ENCODE peak calls at places on chromosomes 1 and 21, in six cellular contexts. One of them, this sample, is unnamed.
A peak's percentile ranks its signal among the peaks of the same experiment; 100 is the strongest.

GRCh38 chr21:31537872-31538576 is 121.5 kb upstream of the SOD1 start:
- DNase-seq in mammary epithelial cell: no peak
- DNase-seq in PC-9: no peak
- DNase-seq in lower lobe of right lung: no peak
- DNase-seq in aorta: peak; percentile 2
- DNase-seq in kidney: peak; percentile 5
- DNase-seq in this sample: no peak

GRCh38 chr1:85379203-85380136 is 85.5 kb downstream of the DDAH1 start:
- DNase-seq in PC-9: no peak
- DNase-seq in mammary epithelial cell: no peak
- DNase-seq in aorta: no peak
- DNase-seq in kidney: no peak
- DNase-seq in lower lobe of right lung: no peak
- DNase-seq in this sample: no peak

GRCh38 chr1:216005916-216006315 is 417.3 kb downstream of the USH2A start:
- DNase-seq in PC-9: no peak
- DNase-seq in aorta: no peak
- DNase-seq in lower lobe of right lung: no peak
- DNase-seq in kidney: no peak
- DNase-seq in mammary epithelial cell: no peak
- DNase-seq in this sample: no peak

GRCh38 chr1:155064109-155064812 is 721 bp downstream of the EFNA4 start:
- DNase-seq in aorta: no peak
- DNase-seq in kidney: no peak
- DNase-seq in mammary epithelial cell: no peak
- DNase-seq in lower lobe of right lung: no peak
- DNase-seq in PC-9: no peak
- DNase-seq in this sample: peak; percentile 43

GRCh38 chr1:218660678-218661053 is 315.5 kb downstream of the TGFB2 start:
- DNase-seq in mammary epithelial cell: peak; percentile 73
- DNase-seq in kidney: no peak
- DNase-seq in lower lobe of right lung: no peak
- DNase-seq in aorta: no peak
- DNase-seq in PC-9: peak; percentile 84
- DNase-seq in this sample: no peak

GRCh38 chr1:157170677-157171515 is 32.7 kb upstream of the ETV3 start:
- DNase-seq in lower lobe of right lung: peak; percentile 67
- DNase-seq in kidney: no peak
- DNase-seq in aorta: no peak
- DNase-seq in PC-9: peak; percentile 41
- DNase-seq in mammary epithelial cell: peak; percentile 31
- DNase-seq in this sample: peak; percentile 58

GRCh38 chr1:201827321-201828281 is 1.4 kb upstream of the IPO9 start:
- DNase-seq in mammary epithelial cell: no peak
- DNase-seq in lower lobe of right lung: no peak
- DNase-seq in kidney: no peak
- DNase-seq in PC-9: no peak
- DNase-seq in aorta: no peak
- DNase-seq in this sample: no peak

GRCh38 chr21:33479679-33480480 is at the start of gene TMEM50B:
- DNase-seq in mammary epithelial cell: peak; percentile 98
- DNase-seq in aorta: peak; percentile 99
- DNase-seq in lower lobe of right lung: peak; percentile 97
- DNase-seq in kidney: peak; percentile 99
- DNase-seq in PC-9: peak; percentile 80
- DNase-seq in this sample: peak; percentile 97

GRCh38 chr1:201145816-201146215 is 8.5 kb downstream of the TMEM9 start:
- DNase-seq in PC-9: no peak
- DNase-seq in kidney: peak; percentile 7
- DNase-seq in mammary epithelial cell: no peak
- DNase-seq in aorta: no peak
- DNase-seq in lower lobe of right lung: no peak
- DNase-seq in this sample: no peak

GRCh38 chr21:43944181-43944633 is 67.9 kb upstream of the TRAPPC10 start:
- DNase-seq in mammary epithelial cell: no peak
- DNase-seq in kidney: no peak
- DNase-seq in lower lobe of right lung: no peak
- DNase-seq in aorta: peak; percentile 68
- DNase-seq in PC-9: no peak
- DNase-seq in this sample: no peak

GRCh38 chr1:21268281-21269239 is 21.7 kb downstream of the ECE1 start:
- DNase-seq in PC-9: no peak
- DNase-seq in lower lobe of right lung: no peak
- DNase-seq in kidney: peak; percentile 87
- DNase-seq in aorta: no peak
- DNase-seq in mammary epithelial cell: no peak
- DNase-seq in this sample: no peak

GRCh38 chr1:2215909-2216766 is 12.0 kb upstream of the SKI start:
- DNase-seq in lower lobe of right lung: no peak
- DNase-seq in PC-9: no peak
- DNase-seq in kidney: peak; percentile 75
- DNase-seq in mammary epithelial cell: no peak
- DNase-seq in aorta: no peak
- DNase-seq in this sample: no peak

GRCh38 chr1:1306070-1306660 is 1.6 kb downstream of the ACAP3 start:
- DNase-seq in PC-9: no peak
- DNase-seq in lower lobe of right lung: no peak
- DNase-seq in mammary epithelial cell: no peak
- DNase-seq in aorta: no peak
- DNase-seq in kidney: no peak
- DNase-seq in this sample: no peak

GRCh38 chr1:19072285-19072981 is 116.0 kb upstream of the IFFO2 start:
- DNase-seq in kidney: no peak
- DNase-seq in aorta: no peak
- DNase-seq in PC-9: no peak
- DNase-seq in lower lobe of right lung: peak; percentile 26
- DNase-seq in mammary epithelial cell: no peak
- DNase-seq in this sample: no peak

GRCh38 chr1:19076841-19077616 is 120.6 kb upstream of the IFFO2 start:
- DNase-seq in PC-9: no peak
- DNase-seq in lower lobe of right lung: no peak
- DNase-seq in kidney: no peak
- DNase-seq in mammary epithelial cell: no peak
- DNase-seq in aorta: peak; percentile 31
- DNase-seq in this sample: no peak

GRCh38 chr1:19074361-19074901 is 118.0 kb upstream of the IFFO2 start:
- DNase-seq in PC-9: no peak
- DNase-seq in mammary epithelial cell: no peak
- DNase-seq in lower lobe of right lung: peak; percentile 38
- DNase-seq in aorta: peak; percentile 45
- DNase-seq in kidney: no peak
- DNase-seq in this sample: no peak

GRCh38 chr1:19073311-19074186 is 117.1 kb upstream of the IFFO2 start:
- DNase-seq in mammary epithelial cell: peak; percentile 75
- DNase-seq in lower lobe of right lung: peak; percentile 56
- DNase-seq in aorta: peak; percentile 77
- DNase-seq in PC-9: no peak
- DNase-seq in kidney: no peak
- DNase-seq in this sample: no peak

GRCh38 chr1:19074902-19075721 is 118.6 kb upstream of the IFFO2 start:
- DNase-seq in aorta: peak; percentile 80
- DNase-seq in lower lobe of right lung: peak; percentile 65
- DNase-seq in kidney: peak; percentile 92
- DNase-seq in PC-9: no peak
- DNase-seq in mammary epithelial cell: peak; percentile 97
- DNase-seq in this sample: peak; percentile 76
- H3K4me1 ChIP-seq in aorta: no peaks in the 10 kb centered on the region
- H3K4me1 ChIP-seq in lower lobe of right lung: peaks cover 51% of the 10 kb centered on the region
- H3K4me1 ChIP-seq in kidney: peaks cover 18% of the 10 kb centered on the region
- H3K4me1 ChIP-seq in PC-9: no peaks in the 10 kb centered on the region
- H3K4me1 ChIP-seq in mammary epithelial cell: peaks cover 48% of the 10 kb centered on the region
- H3K4me1 ChIP-seq in this sample: peaks cover 29% of the 10 kb centered on the region

GRCh38 chr1:178371999-178372398 is 124.8 kb downstream of the CLEC20A start:
- DNase-seq in aorta: no peak
- DNase-seq in mammary epithelial cell: no peak
- DNase-seq in PC-9: no peak
- DNase-seq in kidney: no peak
- DNase-seq in lower lobe of right lung: no peak
- DNase-seq in this sample: no peak
- H3K4me1 ChIP-seq in aorta: no peaks in the 10 kb centered on the region
- H3K4me1 ChIP-seq in mammary epithelial cell: no peaks in the 10 kb centered on the region
- H3K4me1 ChIP-seq in PC-9: peaks cover 13% of the 10 kb centered on the region
- H3K4me1 ChIP-seq in kidney: no peaks in the 10 kb centered on the region
- H3K4me1 ChIP-seq in lower lobe of right lung: no peaks in the 10 kb centered on the region
- H3K4me1 ChIP-seq in this sample: no peaks in the 10 kb centered on the region

GRCh38 chr1:26278835-26279597 is 870 bp upstream of the SH3BGRL3 start:
- DNase-seq in aorta: peak; percentile 78
- DNase-seq in mammary epithelial cell: peak; percentile 92
- DNase-seq in kidney: peak; percentile 60
- DNase-seq in lower lobe of right lung: no peak
- DNase-seq in PC-9: peak; percentile 83
- DNase-seq in this sample: peak; percentile 66

GRCh38 chr1:26281091-26281958 is 1.4 kb downstream of the SH3BGRL3 start:
- DNase-seq in aorta: no peak
- DNase-seq in PC-9: no peak
- DNase-seq in mammary epithelial cell: no peak
- DNase-seq in kidney: no peak
- DNase-seq in lower lobe of right lung: no peak
- DNase-seq in this sample: no peak

GRCh38 chr1:26281971-26282693 is 2.2 kb downstream of the SH3BGRL3 start:
- DNase-seq in kidney: peak; percentile 73
- DNase-seq in PC-9: no peak
- DNase-seq in mammary epithelial cell: no peak
- DNase-seq in aorta: peak; percentile 80
- DNase-seq in lower lobe of right lung: no peak
- DNase-seq in this sample: peak; percentile 35

GRCh38 chr1:26279598-26280332 is at the start of gene SH3BGRL3:
- DNase-seq in lower lobe of right lung: peak; percentile 94
- DNase-seq in kidney: peak; percentile 96
- DNase-seq in mammary epithelial cell: peak; percentile 86
- DNase-seq in PC-9: peak; percentile 61
- DNase-seq in aorta: peak; percentile 96
- DNase-seq in this sample: peak; percentile 91

DNA sequence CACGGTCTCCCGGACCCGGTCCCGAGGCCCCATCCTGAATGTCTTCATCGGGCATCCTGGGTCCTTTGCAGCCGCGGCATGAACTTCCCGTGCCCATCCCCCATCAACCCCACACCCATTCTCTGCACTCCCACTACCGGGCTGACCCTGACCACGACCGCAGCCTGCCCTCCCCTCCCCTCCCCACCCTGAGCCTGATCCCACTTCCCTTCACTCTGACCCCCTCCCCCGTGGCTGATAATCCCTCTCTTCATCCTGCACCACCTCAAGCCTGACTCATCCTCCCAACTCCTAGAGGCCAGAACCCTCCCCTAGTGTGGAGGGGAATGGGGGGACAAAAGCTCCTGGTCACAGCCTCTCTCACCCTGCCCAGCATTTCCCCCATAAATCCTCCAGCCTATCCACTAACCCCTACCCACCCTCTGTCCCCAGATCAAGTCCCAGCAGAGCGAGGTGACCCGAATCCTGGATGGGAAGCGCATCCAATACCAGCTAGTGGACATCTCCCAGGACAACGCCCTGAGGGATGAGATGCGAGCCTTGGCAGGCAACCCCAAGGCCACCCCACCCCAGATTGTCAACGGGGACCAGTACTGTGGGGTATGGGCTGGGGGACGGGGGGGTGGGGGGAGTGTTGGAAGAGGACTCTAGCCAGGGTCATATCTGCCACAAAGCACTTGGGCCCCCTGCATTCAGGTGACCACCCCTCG is 602 bp downstream of the SH3BGRL3 start:
- DNase-seq in PC-9: no peak
- DNase-seq in lower lobe of right lung: no peak
- DNase-seq in kidney: peak; percentile 76
- DNase-seq in mammary epithelial cell: peak; percentile 51
- DNase-seq in aorta: no peak
- DNase-seq in this sample: peak; percentile 53
- H3K4me1 ChIP-seq in PC-9: peaks cover 55% of the 10 kb centered on the region
- H3K4me1 ChIP-seq in lower lobe of right lung: peaks cover 91% of the 10 kb centered on the region
- H3K4me1 ChIP-seq in kidney: peaks cover 37% of the 10 kb centered on the region
- H3K4me1 ChIP-seq in mammary epithelial cell: peaks cover 90% of the 10 kb centered on the region
- H3K4me1 ChIP-seq in aorta: no peaks in the 10 kb centered on the region
- H3K4me1 ChIP-seq in this sample: peaks cover 28% of the 10 kb centered on the region

DNA sequence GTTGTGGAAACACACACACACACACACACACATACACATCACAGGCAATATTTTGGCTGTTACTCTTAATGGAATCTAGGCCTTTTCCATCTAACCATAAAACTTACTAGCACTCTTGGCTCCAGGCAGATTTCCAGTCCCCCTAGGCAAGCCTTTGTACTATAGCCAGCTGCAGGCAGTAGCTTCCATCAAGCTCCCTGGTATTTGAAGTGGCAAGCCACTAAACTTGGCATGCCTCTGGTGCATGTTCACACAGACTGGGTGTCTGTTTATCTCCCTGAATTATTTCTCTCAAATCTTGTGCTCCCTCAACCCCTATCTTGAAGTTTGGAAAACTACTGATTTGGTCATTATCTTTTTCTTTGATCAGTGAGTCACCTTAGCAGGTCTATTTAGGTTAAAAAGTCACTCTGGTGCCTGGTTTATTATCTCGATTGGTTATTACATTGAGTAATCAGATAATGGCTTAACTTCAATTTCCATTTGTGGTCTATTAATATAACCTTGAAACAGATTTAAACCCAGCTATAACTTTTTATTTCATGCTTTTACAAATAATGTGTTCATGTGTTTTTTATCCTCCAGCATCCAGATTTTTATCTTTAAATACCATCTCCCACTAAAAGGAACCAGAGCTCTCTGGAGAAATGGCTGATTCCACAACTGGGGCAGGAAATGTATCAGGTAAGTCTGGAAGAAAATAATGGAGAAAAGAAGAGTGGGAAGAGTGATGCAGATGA is 2.7 kb upstream of the RBM15 start:
- DNase-seq in aorta: no peak
- DNase-seq in PC-9: peak; percentile 92
- DNase-seq in lower lobe of right lung: no peak
- DNase-seq in mammary epithelial cell: no peak
- DNase-seq in kidney: no peak
- DNase-seq in this sample: peak; percentile 45
- H3K4me1 ChIP-seq in aorta: peaks cover 1% of the 10 kb centered on the region
- H3K4me1 ChIP-seq in PC-9: peaks cover 42% of the 10 kb centered on the region
- H3K4me1 ChIP-seq in lower lobe of right lung: peaks cover 23% of the 10 kb centered on the region
- H3K4me1 ChIP-seq in mammary epithelial cell: peaks cover 23% of the 10 kb centered on the region
- H3K4me1 ChIP-seq in kidney: peaks cover 17% of the 10 kb centered on the region
- H3K4me1 ChIP-seq in this sample: peaks cover 14% of the 10 kb centered on the region

DNA sequence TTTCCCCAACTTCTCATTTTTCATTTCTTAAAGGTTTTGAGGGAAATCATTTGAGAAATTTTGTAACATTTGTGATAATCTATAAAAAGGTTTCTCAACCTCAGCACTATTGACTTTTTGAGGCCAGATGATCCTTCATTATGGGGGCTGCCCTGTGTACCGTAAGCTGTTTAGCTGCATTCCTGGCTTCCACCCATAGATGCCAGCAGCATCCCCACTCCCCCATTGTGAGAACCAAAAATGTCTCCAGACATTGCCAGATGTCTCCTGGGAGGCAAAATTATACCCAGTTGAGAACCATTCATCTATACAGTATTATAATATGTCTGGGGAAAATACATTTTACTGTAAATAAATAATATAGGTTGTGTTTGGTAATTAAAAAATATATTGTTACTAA is 146.0 kb downstream of the PBX1 start:
- DNase-seq in PC-9: no peak
- DNase-seq in lower lobe of right lung: no peak
- DNase-seq in kidney: no peak
- DNase-seq in mammary epithelial cell: no peak
- DNase-seq in aorta: no peak
- DNase-seq in this sample: no peak
- H3K4me1 ChIP-seq in PC-9: peaks cover 53% of the 10 kb centered on the region
- H3K4me1 ChIP-seq in lower lobe of right lung: peaks cover 43% of the 10 kb centered on the region
- H3K4me1 ChIP-seq in kidney: peaks cover 16% of the 10 kb centered on the region
- H3K4me1 ChIP-seq in mammary epithelial cell: peaks cover 33% of the 10 kb centered on the region
- H3K4me1 ChIP-seq in aorta: peaks cover 5% of the 10 kb centered on the region
- H3K4me1 ChIP-seq in this sample: peaks cover 19% of the 10 kb centered on the region